ENCODE peak calls at places on chromosomes 7 and 10, in ten cellular contexts. One of them, this sample, is unnamed.
A peak's percentile ranks its signal among the peaks of the same experiment; 100 is the strongest.

GRCh38 chr7:18320971-18321567 is 174.5 kb upstream of the HDAC9 start:
- DNase-seq in HCT116: peak; percentile 43
- DNase-seq in foreskin fibroblast: peak; percentile 67
- DNase-seq in epithelial cell of esophagus: peak; percentile 66
- DNase-seq in SK-N-SH: peak; percentile 31
- DNase-seq in BJ: no peak
- DNase-seq in choroid plexus epithelial cell: peak; percentile 76
- DNase-seq in gastrocnemius medialis: no peak
- DNase-seq in NB4: peak; percentile 80
- DNase-seq in adrenal gland: no peak
- DNase-seq in this sample: peak; percentile 31

GRCh38 chr7:34247468-34247867 is 342.1 kb downstream of the BMPER start:
- DNase-seq in HCT116: no peak
- DNase-seq in foreskin fibroblast: peak; percentile 67
- DNase-seq in epithelial cell of esophagus: peak; percentile 36
- DNase-seq in SK-N-SH: no peak
- DNase-seq in BJ: no peak
- DNase-seq in choroid plexus epithelial cell: peak; percentile 55
- DNase-seq in gastrocnemius medialis: no peak
- DNase-seq in NB4: peak; percentile 10
- DNase-seq in adrenal gland: no peak
- DNase-seq in this sample: no peak

GRCh38 chr10:70587045-70587658 is 15.4 kb downstream of the PRF1 start:
- DNase-seq in HCT116: no peak
- DNase-seq in foreskin fibroblast: no peak
- DNase-seq in epithelial cell of esophagus: no peak
- DNase-seq in SK-N-SH: no peak
- DNase-seq in BJ: no peak
- DNase-seq in choroid plexus epithelial cell: no peak
- DNase-seq in gastrocnemius medialis: no peak
- DNase-seq in NB4: no peak
- DNase-seq in adrenal gland: no peak
- DNase-seq in this sample: no peak

GRCh38 chr10:110356628-110357245 is 52.0 kb upstream of the SMNDC1 start:
- DNase-seq in HCT116: peak; percentile 72
- DNase-seq in foreskin fibroblast: no peak
- DNase-seq in epithelial cell of esophagus: peak; percentile 86
- DNase-seq in SK-N-SH: no peak
- DNase-seq in BJ: no peak
- DNase-seq in choroid plexus epithelial cell: peak; percentile 72
- DNase-seq in gastrocnemius medialis: no peak
- DNase-seq in NB4: no peak
- DNase-seq in adrenal gland: peak; percentile 66
- DNase-seq in this sample: peak; percentile 65

GRCh38 chr10:80540644-80541143 is 3.0 kb downstream of the SH2D4B start:
- DNase-seq in HCT116: no peak
- DNase-seq in foreskin fibroblast: no peak
- DNase-seq in epithelial cell of esophagus: no peak
- DNase-seq in SK-N-SH: no peak
- DNase-seq in BJ: no peak
- DNase-seq in choroid plexus epithelial cell: no peak
- DNase-seq in gastrocnemius medialis: no peak
- DNase-seq in NB4: no peak
- DNase-seq in adrenal gland: no peak
- DNase-seq in this sample: no peak

GRCh38 chr10:49568235-49568634 is 29.3 kb upstream of the ERCC6 start:
- DNase-seq in HCT116: no peak
- DNase-seq in foreskin fibroblast: peak; percentile 52
- DNase-seq in epithelial cell of esophagus: no peak
- DNase-seq in SK-N-SH: no peak
- DNase-seq in BJ: peak; percentile 88
- DNase-seq in choroid plexus epithelial cell: peak; percentile 86
- DNase-seq in gastrocnemius medialis: no peak
- DNase-seq in NB4: no peak
- DNase-seq in adrenal gland: no peak
- DNase-seq in this sample: peak; percentile 40

GRCh38 chr10:93222211-93222754 is 148.6 kb downstream of the CYP26A1 start:
- DNase-seq in HCT116: no peak
- DNase-seq in foreskin fibroblast: no peak
- DNase-seq in epithelial cell of esophagus: no peak
- DNase-seq in SK-N-SH: no peak
- DNase-seq in BJ: no peak
- DNase-seq in choroid plexus epithelial cell: peak; percentile 31
- DNase-seq in gastrocnemius medialis: no peak
- DNase-seq in NB4: no peak
- DNase-seq in adrenal gland: no peak
- DNase-seq in this sample: no peak

GRCh38 chr10:62073429-62073828 is 171.9 kb downstream of the ARID5B start:
- DNase-seq in HCT116: no peak
- DNase-seq in foreskin fibroblast: peak; percentile 50
- DNase-seq in epithelial cell of esophagus: no peak
- DNase-seq in SK-N-SH: peak; percentile 49
- DNase-seq in BJ: no peak
- DNase-seq in choroid plexus epithelial cell: no peak
- DNase-seq in gastrocnemius medialis: no peak
- DNase-seq in NB4: no peak
- DNase-seq in adrenal gland: no peak
- DNase-seq in this sample: no peak

DNA sequence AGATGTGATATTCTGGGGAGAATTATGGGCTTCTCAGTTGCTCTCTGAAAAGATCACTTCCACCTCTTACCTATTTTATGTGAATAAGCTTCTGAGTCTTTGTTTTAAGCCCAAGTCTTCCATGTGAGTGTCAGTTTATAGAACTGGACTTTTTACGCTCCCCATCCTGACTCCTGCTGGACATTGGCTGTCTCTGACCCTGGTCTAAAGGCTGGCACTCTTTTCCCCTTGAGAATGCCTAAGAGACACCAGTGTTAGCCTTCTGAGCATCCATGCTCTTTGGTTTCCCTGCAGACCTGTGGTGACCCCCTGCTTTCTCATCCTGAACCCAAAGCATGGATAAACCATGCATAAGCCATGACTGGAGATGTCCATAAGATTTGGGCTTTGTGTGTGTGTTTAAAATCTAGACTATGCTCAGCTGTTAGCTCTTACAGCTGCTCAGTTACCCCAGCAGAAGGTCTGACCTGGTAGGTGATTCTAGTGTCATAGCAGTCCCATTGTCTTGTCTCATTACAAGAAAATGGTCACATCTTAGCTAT is 148.6 kb upstream of the IMMP2L start:
- DNase-seq in HCT116: no peak
- DNase-seq in foreskin fibroblast: no peak
- DNase-seq in epithelial cell of esophagus: no peak
- DNase-seq in SK-N-SH: no peak
- DNase-seq in BJ: no peak
- DNase-seq in choroid plexus epithelial cell: no peak
- DNase-seq in gastrocnemius medialis: no peak
- DNase-seq in NB4: no peak
- DNase-seq in adrenal gland: no peak
- DNase-seq in this sample: no peak
- TF ChIP-seq CTCF in HCT116: no peak
- TF ChIP-seq CTCF in foreskin fibroblast: no peak
- TF ChIP-seq CTCF in epithelial cell of esophagus: no peak
- TF ChIP-seq CTCF in SK-N-SH: peak; percentile 10
- TF ChIP-seq CTCF in BJ: no peak
- TF ChIP-seq CTCF in choroid plexus epithelial cell: no peak
- TF ChIP-seq CTCF in gastrocnemius medialis: no peak
- TF ChIP-seq CTCF in NB4: no peak
- TF ChIP-seq CTCF in adrenal gland: no peak
- TF ChIP-seq CTCF in this sample: no peak

GRCh38 chr7:55020481-55020871 is 1.7 kb downstream of the EGFR start:
- DNase-seq in HCT116: no peak
- DNase-seq in foreskin fibroblast: no peak
- DNase-seq in epithelial cell of esophagus: peak; percentile 97
- DNase-seq in SK-N-SH: no peak
- DNase-seq in BJ: no peak
- DNase-seq in choroid plexus epithelial cell: peak; percentile 56
- DNase-seq in gastrocnemius medialis: peak; percentile 41
- DNase-seq in NB4: no peak
- DNase-seq in adrenal gland: peak; percentile 79
- DNase-seq in this sample: no peak

GRCh38 chr7:55019691-55020480 is 1.1 kb downstream of the EGFR start:
- DNase-seq in HCT116: no peak
- DNase-seq in foreskin fibroblast: peak; percentile 54
- DNase-seq in epithelial cell of esophagus: no peak
- DNase-seq in SK-N-SH: peak; percentile 75
- DNase-seq in BJ: no peak
- DNase-seq in choroid plexus epithelial cell: no peak
- DNase-seq in gastrocnemius medialis: no peak
- DNase-seq in NB4: no peak
- DNase-seq in adrenal gland: peak; percentile 41
- DNase-seq in this sample: no peak

GRCh38 chr7:55017841-55018240 is 976 bp upstream of the EGFR start:
- DNase-seq in HCT116: no peak
- DNase-seq in foreskin fibroblast: no peak
- DNase-seq in epithelial cell of esophagus: no peak
- DNase-seq in SK-N-SH: no peak
- DNase-seq in BJ: no peak
- DNase-seq in choroid plexus epithelial cell: no peak
- DNase-seq in gastrocnemius medialis: no peak
- DNase-seq in NB4: no peak
- DNase-seq in adrenal gland: no peak
- DNase-seq in this sample: no peak

GRCh38 chr7:55019329-55019690 is 493 bp downstream of the EGFR start:
- DNase-seq in HCT116: no peak
- DNase-seq in foreskin fibroblast: peak; percentile 67
- DNase-seq in epithelial cell of esophagus: peak; percentile 45
- DNase-seq in SK-N-SH: no peak
- DNase-seq in BJ: no peak
- DNase-seq in choroid plexus epithelial cell: no peak
- DNase-seq in gastrocnemius medialis: peak; percentile 64
- DNase-seq in NB4: no peak
- DNase-seq in adrenal gland: peak; percentile 53
- DNase-seq in this sample: no peak

GRCh38 chr7:55018361-55019328 is at the start of gene EGFR:
- DNase-seq in HCT116: peak; percentile 40
- DNase-seq in foreskin fibroblast: peak; percentile 95
- DNase-seq in epithelial cell of esophagus: peak; percentile 84
- DNase-seq in SK-N-SH: peak; percentile 91
- DNase-seq in BJ: peak; percentile 24
- DNase-seq in choroid plexus epithelial cell: peak; percentile 84
- DNase-seq in gastrocnemius medialis: peak; percentile 67
- DNase-seq in NB4: no peak
- DNase-seq in adrenal gland: peak; percentile 90
- DNase-seq in this sample: peak; percentile 44
- H3K4me3 ChIP-seq in HCT116: peak within 1 kb of the TSS; percentile 76
- H3K4me3 ChIP-seq in foreskin fibroblast: peak within 1 kb of the TSS; percentile 79
- H3K4me3 ChIP-seq in epithelial cell of esophagus: peak within 1 kb of the TSS; percentile 87
- H3K4me3 ChIP-seq in SK-N-SH: peak within 1 kb of the TSS; percentile 94
- H3K4me3 ChIP-seq in BJ: peak within 1 kb of the TSS; percentile 87
- H3K4me3 ChIP-seq in choroid plexus epithelial cell: peak within 1 kb of the TSS; percentile 85
- H3K4me3 ChIP-seq in gastrocnemius medialis: peak within 1 kb of the TSS; percentile 74
- H3K4me3 ChIP-seq in NB4: no peak within 1 kb of the TSS
- H3K4me3 ChIP-seq in adrenal gland: peak within 1 kb of the TSS; percentile 53
- H3K4me3 ChIP-seq in this sample: peak within 1 kb of the TSS; percentile 83

GRCh38 chr10:73910764-73911552 is at the start of gene PLAU:
- DNase-seq in HCT116: no peak
- DNase-seq in foreskin fibroblast: peak; percentile 71
- DNase-seq in epithelial cell of esophagus: peak; percentile 69
- DNase-seq in SK-N-SH: peak; percentile 86
- DNase-seq in BJ: no peak
- DNase-seq in choroid plexus epithelial cell: no peak
- DNase-seq in gastrocnemius medialis: no peak
- DNase-seq in NB4: peak; percentile 87
- DNase-seq in adrenal gland: no peak
- DNase-seq in this sample: no peak

GRCh38 chr10:73911553-73912004 is 647 bp downstream of the PLAU start:
- DNase-seq in HCT116: no peak
- DNase-seq in foreskin fibroblast: no peak
- DNase-seq in epithelial cell of esophagus: peak; percentile 43
- DNase-seq in SK-N-SH: no peak
- DNase-seq in BJ: no peak
- DNase-seq in choroid plexus epithelial cell: no peak
- DNase-seq in gastrocnemius medialis: no peak
- DNase-seq in NB4: no peak
- DNase-seq in adrenal gland: no peak
- DNase-seq in this sample: no peak

GRCh38 chr10:73909716-73910115 is 1.2 kb upstream of the PLAU start:
- DNase-seq in HCT116: no peak
- DNase-seq in foreskin fibroblast: no peak
- DNase-seq in epithelial cell of esophagus: peak; percentile 25
- DNase-seq in SK-N-SH: no peak
- DNase-seq in BJ: no peak
- DNase-seq in choroid plexus epithelial cell: no peak
- DNase-seq in gastrocnemius medialis: no peak
- DNase-seq in NB4: no peak
- DNase-seq in adrenal gland: no peak
- DNase-seq in this sample: no peak

GRCh38 chr10:73908853-73909611 is 1.9 kb upstream of the PLAU start:
- DNase-seq in HCT116: no peak
- DNase-seq in foreskin fibroblast: peak; percentile 96
- DNase-seq in epithelial cell of esophagus: peak; percentile 99
- DNase-seq in SK-N-SH: no peak
- DNase-seq in BJ: peak; percentile 93
- DNase-seq in choroid plexus epithelial cell: peak; percentile 90
- DNase-seq in gastrocnemius medialis: peak; percentile 32
- DNase-seq in NB4: peak; percentile 98
- DNase-seq in adrenal gland: peak; percentile 44
- DNase-seq in this sample: peak; percentile 89

DNA sequence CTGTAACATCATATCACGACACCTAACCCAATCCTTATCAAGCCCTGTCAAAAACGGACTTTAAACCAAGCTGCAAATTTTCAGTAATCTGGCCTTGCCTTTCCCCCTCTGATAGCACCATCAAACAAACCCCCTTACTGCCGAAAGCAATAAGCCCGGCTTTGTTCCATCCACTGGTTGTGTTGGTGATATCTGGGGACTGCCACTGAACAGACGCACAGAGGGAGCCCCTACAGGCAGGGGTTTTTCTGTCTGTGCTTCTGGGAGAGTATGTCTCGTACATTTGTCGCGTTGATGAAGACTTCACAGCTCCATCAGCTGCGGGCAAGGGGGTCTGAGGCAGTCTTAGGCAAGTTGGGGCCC is 550 bp upstream of the PLAU start:
- DNase-seq in HCT116: no peak
- DNase-seq in foreskin fibroblast: no peak
- DNase-seq in epithelial cell of esophagus: peak; percentile 43
- DNase-seq in SK-N-SH: peak; percentile 56
- DNase-seq in BJ: no peak
- DNase-seq in choroid plexus epithelial cell: no peak
- DNase-seq in gastrocnemius medialis: no peak
- DNase-seq in NB4: peak; percentile 73
- DNase-seq in adrenal gland: no peak
- DNase-seq in this sample: no peak
- TF ChIP-seq CTCF in HCT116: no peak
- TF ChIP-seq CTCF in foreskin fibroblast: no peak
- TF ChIP-seq CTCF in epithelial cell of esophagus: no peak
- TF ChIP-seq CTCF in SK-N-SH: no peak
- TF ChIP-seq CTCF in BJ: no peak
- TF ChIP-seq CTCF in choroid plexus epithelial cell: no peak
- TF ChIP-seq CTCF in gastrocnemius medialis: no peak
- TF ChIP-seq CTCF in NB4: peak; percentile 30
- TF ChIP-seq CTCF in adrenal gland: no peak
- TF ChIP-seq CTCF in this sample: no peak

DNA sequence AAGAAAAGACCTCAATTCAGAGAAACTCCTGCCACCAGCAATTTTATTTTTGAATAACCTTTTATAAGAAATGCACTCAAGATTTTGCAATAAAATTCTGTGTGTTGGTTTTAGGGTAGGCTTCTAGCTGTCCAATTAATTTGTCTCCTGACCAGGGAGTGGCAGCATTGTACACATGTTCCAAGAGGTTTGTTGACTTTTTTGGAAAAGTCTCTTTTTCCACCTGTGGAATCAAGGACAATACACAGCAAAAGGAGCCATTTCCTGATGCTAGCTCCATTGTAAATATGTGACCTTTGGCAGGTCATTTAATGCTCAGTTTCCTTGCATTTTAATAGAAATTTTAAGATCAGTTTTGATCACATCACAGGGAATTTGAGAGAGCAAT is 1.8 kb downstream of the GIMAP5 start:
- DNase-seq in HCT116: no peak
- DNase-seq in foreskin fibroblast: no peak
- DNase-seq in epithelial cell of esophagus: no peak
- DNase-seq in SK-N-SH: no peak
- DNase-seq in BJ: no peak
- DNase-seq in choroid plexus epithelial cell: no peak
- DNase-seq in gastrocnemius medialis: no peak
- DNase-seq in NB4: peak; percentile 20
- DNase-seq in adrenal gland: no peak
- DNase-seq in this sample: no peak
- H3K4me3 ChIP-seq in HCT116: no peak overlapping the region
- H3K4me3 ChIP-seq in foreskin fibroblast: no peak overlapping the region
- H3K4me3 ChIP-seq in epithelial cell of esophagus: no peak overlapping the region
- H3K4me3 ChIP-seq in SK-N-SH: no peak overlapping the region
- H3K4me3 ChIP-seq in BJ: no peak overlapping the region
- H3K4me3 ChIP-seq in choroid plexus epithelial cell: no peak overlapping the region
- H3K4me3 ChIP-seq in gastrocnemius medialis: peak overlapping the region; percentile 49
- H3K4me3 ChIP-seq in NB4: no peak overlapping the region
- H3K4me3 ChIP-seq in adrenal gland: no peak overlapping the region
- H3K4me3 ChIP-seq in this sample: no peak overlapping the region

This sample was measured in astrocyte of the cerebellum.